ENCODE peak calls at places on chromosome 18, in four cellular contexts. R is HepG2, F is K562, S is HCT116. M is an unnamed sample.

GRCh38 chr18:79708412-79708811 is 28.8 kb downstream of the CTDP1 start:
- DNase-seq in R (no peak), F (no peak), S (no peak), M (no peak)

GRCh38 chr18:10524507-10525425 is 1.1 kb upstream of the NAPG start:
- DNase-seq in R (peak), F (no peak), S (no peak), M (no peak)

GRCh38 chr18:40607741-40608140 is 1347.3 kb upstream of the PIK3C3 start:
- DNase-seq in R (no peak), F (no peak), S (no peak), M (no peak)

GRCh38 chr18:58967643-58968291 is 103.1 kb downstream of the ZNF532 start:
- DNase-seq in R (no peak), F (no peak), S (no peak), M (no peak)

GRCh38 chr18:74654637-74655036 is 57.0 kb downstream of the ZNF407 start:
- DNase-seq in R (no peak), F (no peak), S (no peak), M (peak)

GRCh38 chr18:28039078-28039477 is 137.9 kb downstream of the CDH2 start:
- DNase-seq in R (no peak), F (no peak), S (no peak), M (no peak)

GRCh38 chr18:79798346-79798998 is 734 bp downstream of the KCNG2 start:
- DNase-seq in R (no peak), F (no peak), S (no peak), M (no peak)

GRCh38 chr18:79884963-79885728 is 66.3 kb downstream of the SLC66A2 start:
- DNase-seq in R (no peak), F (no peak), S (no peak), M (no peak)

GRCh38 chr18:74290831-74291770 is 662 bp downstream of the CYB5A start:
- DNase-seq in R (peak), F (no peak), S (peak), M (no peak)

GRCh38 chr18:11849279-11849678 is 1.9 kb upstream of the CHMP1B start:
- DNase-seq in R (no peak), F (no peak), S (no peak), M (no peak)

GRCh38 chr18:26764584-26764983 is 100.9 kb downstream of the AQP4 start:
- DNase-seq in R (no peak), F (no peak), S (no peak), M (no peak)

GRCh38 chr18:49494660-49495059 is 7.6 kb upstream of the C18orf32 start:
- DNase-seq in R (no peak), F (no peak), S (no peak), M (no peak)

GRCh38 chr18:21262244-21262643 is 20.2 kb downstream of the GREB1L start:
- DNase-seq in R (no peak), F (no peak), S (no peak), M (no peak)

GRCh38 chr18:77208969-77209368 is 40.7 kb upstream of the GALR1 start:
- DNase-seq in R (no peak), F (no peak), S (no peak), M (no peak)

GRCh38 chr18:43271593-43272432 is 5.5 kb downstream of the SYT4 start:
- DNase-seq in R (peak), F (peak), S (peak), M (peak)

GRCh38 chr18:13310286-13310685 is 91.7 kb downstream of the LDLRAD4 start:
- DNase-seq in R (no peak), F (no peak), S (no peak), M (no peak)

GRCh38 chr18:13425357-13426095 is 207.0 kb downstream of the LDLRAD4 start:
- DNase-seq in R (no peak), F (no peak), S (no peak), M (no peak)

GRCh38 chr18:78778651-78779050 is 201.0 kb upstream of the SALL3 start:
- DNase-seq in R (no peak), F (no peak), S (no peak), M (no peak)

GRCh38 chr18:56168049-56168781 is 470.2 kb downstream of the TXNL1 start:
- DNase-seq in R (no peak), F (no peak), S (no peak), M (no peak)

GRCh38 chr18:68436485-68436884 is 278.4 kb downstream of the TMX3 start:
- DNase-seq in R (no peak), F (no peak), S (no peak), M (no peak)

GRCh38 chr18:77000527-77000926 is 132.1 kb downstream of the MBP start:
- DNase-seq in R (no peak), F (peak), S (no peak), M (peak)

GRCh38 chr18:48227206-48227605 is 182.0 kb downstream of the ZBTB7C start:
- DNase-seq in R (no peak), F (no peak), S (no peak), M (no peak)

GRCh38 chr18:23095463-23095862 is 39.8 kb upstream of the CABLES1 start:
- DNase-seq in R (no peak), F (no peak), S (no peak), M (no peak)

GRCh38 chr18:69628774-69629359 is 228.2 kb downstream of the DOK6 start:
- DNase-seq in R (no peak), F (no peak), S (no peak), M (no peak)

GRCh38 chr18:50194623-50195532 is at the start of gene MYO5B:
- DNase-seq in R (peak), F (peak), S (peak), M (no peak)

GRCh38 chr18:25231327-25231691 is 120.7 kb downstream of the ZNF521 start:
- DNase-seq in R (no peak), F (no peak), S (no peak), M (no peak)

GRCh38 chr18:34773378-34773777 is 63.3 kb downstream of the DTNA start:
- DNase-seq in R (no peak), F (no peak), S (no peak), M (no peak)

GRCh38 chr18:53629356-53629755 is 595.1 kb downstream of the MBD2 start:
- DNase-seq in R (no peak), F (no peak), S (no peak), M (no peak)

GRCh38 chr18:48889115-48889941 is 61.4 kb downstream of the SMAD7 start:
- DNase-seq in R (no peak), F (no peak), S (no peak), M (no peak)

GRCh38 chr18:5630766-5631413 is 87.1 kb upstream of the EPB41L3 start:
- DNase-seq in R (no peak), F (no peak), S (no peak), M (no peak)

GRCh38 chr18:45526120-45526841 is 89.0 kb upstream of the SLC14A2 start:
- DNase-seq in R (no peak), F (no peak), S (no peak), M (no peak)

GRCh38 chr18:74412106-74412880 is 44.8 kb downstream of the DIPK1C start:
- DNase-seq in R (no peak), F (no peak), S (no peak), M (no peak)

GRCh38 chr18:75341267-75341666 is 86.2 kb downstream of the SMIM21 start:
- DNase-seq in R (no peak), F (no peak), S (no peak), M (no peak)

GRCh38 chr18:68833756-68834155 is 35.9 kb downstream of the CCDC102B start:
- DNase-seq in R (no peak), F (no peak), S (no peak), M (no peak)

GRCh38 chr18:22048221-22048620 is 121.2 kb upstream of the GATA6 start:
- DNase-seq in R (no peak), F (no peak), S (no peak), M (no peak)

GRCh38 chr18:59093668-59094067 is 46.0 kb upstream of the SEC11C start:
- DNase-seq in R (no peak), F (no peak), S (no peak), M (no peak)

DNA sequence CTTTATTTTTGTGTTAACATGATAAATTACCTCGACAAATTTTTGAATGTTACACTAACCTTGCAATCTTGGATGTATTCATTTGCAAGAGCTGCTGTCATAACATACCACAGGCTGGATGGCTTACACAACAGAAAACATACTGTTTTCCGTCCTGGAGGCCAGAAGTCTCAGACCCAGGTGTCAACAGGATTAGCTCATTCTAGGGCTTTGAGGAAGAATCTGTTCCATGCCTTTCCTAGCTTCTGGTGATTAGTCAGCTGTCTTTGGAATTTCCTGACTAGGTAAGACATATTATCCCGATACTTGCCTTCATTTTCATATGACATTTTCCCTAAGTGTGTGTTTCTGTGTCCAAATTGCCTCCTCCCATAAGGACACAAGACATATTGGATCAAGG is 188.6 kb upstream of the CDH19 start:
- DNase-seq in R (no peak), F (no peak), S (no peak), M (no peak)
- TF ChIP-seq TCF7L2 in R (no peak), F (no peak), S (no peak), M (no peak)

DNA sequence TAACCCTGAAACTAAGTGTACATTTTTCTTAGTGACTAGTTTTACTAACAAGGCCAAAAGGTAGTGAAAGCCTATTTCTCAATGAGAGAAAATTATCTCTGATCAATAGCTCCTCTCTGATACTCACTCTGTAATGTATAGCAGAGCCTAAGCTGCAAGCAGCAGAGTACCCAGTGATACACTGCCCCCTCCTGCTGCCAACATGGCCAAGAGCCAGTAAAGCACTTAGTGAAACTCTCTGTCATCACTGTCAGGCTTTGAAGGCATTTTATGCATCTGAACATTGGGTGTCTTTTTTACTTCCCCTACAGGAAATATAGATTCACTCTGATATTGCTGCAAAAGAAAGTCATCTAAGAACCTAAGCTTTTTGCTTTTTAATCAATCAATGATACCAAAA is 784.1 kb upstream of the CDH7 start:
- DNase-seq in R (no peak), F (no peak), S (no peak), M (no peak)
- TF ChIP-seq TCF7L2 in R (no peak), F (no peak), S (no peak), M (no peak)

DNA sequence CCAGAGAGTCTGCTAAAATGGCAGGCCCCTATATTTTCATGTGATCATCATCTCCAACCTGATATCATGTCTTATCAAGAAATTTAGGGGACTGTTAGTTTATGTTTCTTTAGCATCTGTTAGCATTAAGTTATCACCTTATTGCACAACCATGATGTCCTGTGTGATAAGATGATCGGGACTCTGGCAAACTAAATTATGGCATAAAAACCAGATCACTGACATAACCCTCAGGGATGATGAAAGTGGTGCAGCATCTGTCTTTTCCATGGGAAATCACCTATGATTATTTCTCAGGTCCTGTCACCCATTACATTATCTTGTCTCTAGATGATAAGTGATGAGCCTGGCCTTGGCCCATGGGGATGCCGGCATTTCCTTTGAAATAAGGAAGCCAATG is 458.6 kb upstream of the DCC start:
- DNase-seq in R (no peak), F (no peak), S (no peak), M (no peak)
- TF ChIP-seq TCF7L2 in R (no peak), F (no peak), S (no peak), M (no peak)

DNA sequence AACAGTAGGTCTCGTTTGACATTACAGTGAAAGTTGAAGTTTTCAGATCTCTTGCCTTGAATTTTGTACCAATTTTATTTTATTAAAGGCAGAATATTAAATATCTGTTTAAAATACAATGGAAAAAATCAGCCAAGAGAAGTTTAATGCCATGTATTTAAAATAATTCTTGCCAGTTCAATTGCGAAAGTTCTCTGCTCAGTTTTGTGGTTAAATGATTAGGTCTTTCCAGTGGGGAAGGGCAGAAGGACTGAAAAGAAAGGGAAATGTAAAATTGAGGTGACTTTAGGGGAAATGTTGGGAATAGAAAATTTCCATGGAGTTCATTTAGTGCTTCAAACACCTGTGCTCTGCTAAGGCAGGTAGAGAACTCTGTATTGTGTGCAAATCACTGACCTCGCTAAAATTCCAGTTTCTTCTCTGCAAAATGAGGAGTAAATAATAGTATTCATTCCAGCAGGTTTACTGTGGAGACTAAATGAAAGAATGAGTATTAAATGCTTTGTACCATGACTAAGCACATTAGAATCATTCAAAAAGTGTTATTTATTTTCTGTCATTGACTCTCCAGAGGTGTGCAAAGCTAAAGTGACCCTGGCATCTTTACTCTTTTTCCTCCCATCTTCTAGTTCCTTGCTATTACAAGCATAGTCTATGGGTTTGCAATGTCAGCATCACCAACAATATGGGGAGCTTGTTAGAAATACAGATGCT is 74.4 kb downstream of the KIAA1328 start:
- DNase-seq in R (no peak), F (no peak), S (no peak), M (no peak)
- TF ChIP-seq TCF7L2 in R (no peak), F (no peak), S (no peak), M (no peak)

GRCh38 chr18:63264871-63265270 is 54.7 kb downstream of the BCL2 start:
- DNase-seq in R (no peak), F (no peak), S (no peak), M (no peak)
- TF ChIP-seq TCF7L2 in R (no peak), F (no peak), S (no peak), M (no peak)

DNA sequence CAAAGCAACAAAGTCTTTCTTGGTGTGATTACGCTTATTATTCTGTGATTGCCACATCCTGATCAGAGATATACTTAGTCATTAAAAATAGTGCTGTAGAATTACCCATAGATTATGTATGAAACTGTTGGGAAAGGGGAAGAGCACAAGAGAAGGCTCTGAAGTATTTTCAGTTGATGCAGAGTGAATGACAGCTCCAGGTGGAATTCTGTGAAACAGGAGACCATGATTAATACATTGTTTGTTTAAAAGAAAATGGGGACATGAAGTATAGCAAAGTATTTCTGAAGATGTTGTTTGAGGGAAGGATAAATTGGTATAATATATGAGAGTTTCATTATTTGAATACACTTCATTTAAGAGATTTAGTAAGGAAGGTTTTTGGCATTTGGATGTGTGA is 307.6 kb upstream of the CDH20 start:
- DNase-seq in R (no peak), F (no peak), S (no peak), M (no peak)
- TF ChIP-seq TCF7L2 in R (no peak), F (no peak), S (no peak), M (no peak)

DNA sequence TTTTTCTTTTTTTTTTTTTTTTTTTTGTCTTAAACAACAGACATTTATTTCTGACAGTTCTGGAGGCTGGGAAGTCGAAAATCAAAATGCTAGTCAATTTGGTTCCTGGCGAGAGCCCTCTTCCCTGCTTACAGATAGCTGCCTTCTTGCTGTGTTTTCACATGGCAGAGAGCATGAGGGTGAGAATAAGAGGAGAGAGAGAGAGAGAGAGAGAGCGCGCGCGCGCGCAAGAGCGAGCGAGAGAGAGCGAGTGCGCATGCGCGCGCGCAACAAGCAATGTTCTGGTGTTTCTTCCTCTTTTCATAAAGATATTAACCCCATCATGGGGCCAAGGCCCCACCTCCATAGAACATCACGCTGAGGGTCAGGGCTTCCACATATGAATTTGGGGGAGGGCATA is 20.9 kb downstream of the MTCL1 start:
- DNase-seq in R (no peak), F (no peak), S (no peak), M (no peak)
- TF ChIP-seq TCF7L2 in R (no peak), F (no peak), S (no peak), M (no peak)